ENCODE peak calls at places on chromosomes 6 and 20, in six cellular contexts. K is PC-3; S is stimulated activated CD4-positive, alpha-beta T cell treated with anti-CD3 and anti-CD28 coated beads, TNF-alpha, amount 100 ng/mL, for 48 hours; R is fibroblast of the conjunctiva; H is HCT116; Z is activated naive CD4-positive, alpha-beta T cell treated with Interleukin-2 at 50 U/mL for 16 hours. J is an unnamed sample.
A peak's percentile ranks its signal among the peaks of the same experiment; 100 is the strongest.

GRCh38 chr6:34142599-34142998 is 3.3 kb downstream of the GRM4 start:
- DNase-seq in R (no peak), Z (peak; percentile 12), K (no peak), S (no peak), H (no peak), J (peak; percentile 51)

GRCh38 chr6:156767603-156768467 is 9.3 kb upstream of the ARID1B start:
- DNase-seq in H (no peak), K (no peak), R (no peak), Z (no peak), S (no peak), J (peak; percentile 37)

GRCh38 chr6:33620584-33621395 is at the start of gene ITPR3:
- DNase-seq in H (peak; percentile 37), Z (peak; percentile 75), R (peak; percentile 46), K (peak; percentile 80), S (peak; percentile 58), J (peak; percentile 86)

GRCh38 chr6:154156135-154156948 is 117.3 kb downstream of the OPRM1 start:
- DNase-seq in S (peak; percentile 49), Z (peak; percentile 66), H (peak; percentile 52), R (peak; percentile 16), K (peak; percentile 33), J (peak; percentile 60)

GRCh38 chr6:108728826-108729225 is 119.4 kb upstream of the ARMC2 start:
- DNase-seq in R (no peak), Z (no peak), H (no peak), K (no peak), S (no peak), J (no peak)

GRCh38 chr6:18047406-18047805 is 60.0 kb upstream of the KIF13A start:
- DNase-seq in S (no peak), Z (no peak), H (no peak), K (peak; percentile 58), R (no peak), J (peak; percentile 90)

GRCh38 chr20:11755071-11755881 is 162.4 kb upstream of the BTBD3 start:
- DNase-seq in K (peak; percentile 60), R (no peak), H (no peak), S (no peak), Z (no peak), J (no peak)

GRCh38 chr6:53066059-53066406 is 829 bp downstream of the FBXO9 start:
- DNase-seq in K (peak; percentile 40), R (no peak), S (no peak), Z (peak; percentile 30), H (no peak), J (peak; percentile 40)

GRCh38 chr6:36544228-36544627 is 3.1 kb downstream of the STK38 start:
- DNase-seq in R (peak; percentile 44), K (peak; percentile 31), S (no peak), Z (peak; percentile 49), H (no peak), J (no peak)

GRCh38 chr20:13756551-13756950 is 28.2 kb downstream of the ESF1 start:
- DNase-seq in H (no peak), K (no peak), R (no peak), Z (no peak), S (no peak), J (peak; percentile 73)

J was measured in epithelial cell of esophagus.